ENCODE peak calls at places on chromosomes 5 and 9, in ten cellular contexts. Z is A673, B is colonic mucosa, P is IMR-90, W is tibial nerve, N is tibial artery, E is right atrium auricular region, F is K562, G is neuronal stem cell, A is right cardiac atrium. I is an unnamed sample. For H3K4me1, the result is how much of the 10 kb centered on the place peaks cover.

GRCh38 chr9:78539188-78539587 is 242.3 kb downstream of the PSAT1 start:
- DNase-seq in P (no peak), N (no peak), W (no peak), G (no peak), A (no peak), B (no peak), Z (no peak), F (peak), E (no peak), I (no peak)

GRCh38 chr5:37893414-37894134 is 53.7 kb upstream of the GDNF start:
- DNase-seq in N (no peak), Z (no peak), G (no peak), A (no peak), E (no peak), W (no peak), F (no peak), B (no peak), P (no peak), I (no peak)

GRCh38 chr5:1052641-1053390 is 44.2 kb downstream of the NKD2 start:
- DNase-seq in A (peak), P (no peak), B (no peak), Z (no peak), N (no peak), F (peak), G (no peak), E (no peak), W (no peak), I (no peak)

GRCh38 chr5:177454397-177455035 is 7.9 kb downstream of the PRR7 start:
- DNase-seq in A (peak), G (peak), F (peak), P (peak), Z (peak), W (peak), B (peak), N (peak), E (peak), I (peak)

GRCh38 chr5:6551287-6551954 is 81.4 kb downstream of the NSUN2 start:
- DNase-seq in P (no peak), Z (no peak), N (peak), E (peak), F (no peak), G (no peak), W (no peak), B (no peak), A (no peak), I (no peak)

GRCh38 chr5:142871056-142871879 is 101.1 kb downstream of the ARHGAP26 start:
- DNase-seq in Z (no peak), G (no peak), N (no peak), W (no peak), F (no peak), E (no peak), P (no peak), B (peak), A (no peak), I (no peak)

GRCh38 chr5:68343421-68343826 is 127.9 kb downstream of the PIK3R1 start:
- DNase-seq in F (peak), Z (no peak), P (peak), A (peak), N (peak), G (no peak), W (peak), E (peak), B (no peak), I (no peak)

GRCh38 chr9:110814159-110814558 is 145.6 kb downstream of the MUSK start:
- DNase-seq in N (no peak), Z (no peak), F (no peak), A (no peak), E (no peak), G (no peak), P (peak), W (no peak), B (no peak), I (no peak)

GRCh38 chr5:56052735-56053134 is 58.0 kb upstream of the IL6ST start:
- DNase-seq in E (no peak), Z (no peak), G (no peak), A (no peak), P (peak), B (no peak), N (no peak), W (no peak), F (no peak), I (no peak)

GRCh38 chr9:120043448-120043847 is 536.5 kb downstream of the CDK5RAP2 start:
- DNase-seq in W (no peak), N (no peak), G (no peak), Z (no peak), B (no peak), F (no peak), A (no peak), P (no peak), E (no peak), I (no peak)

GRCh38 chr9:78131969-78132687 is 100.5 kb upstream of the GNAQ start:
- DNase-seq in W (no peak), P (no peak), A (no peak), Z (no peak), B (no peak), F (no peak), E (no peak), N (no peak), G (no peak), I (no peak)

GRCh38 chr5:160919610-160920009 is 67.6 kb upstream of the ATP10B start:
- DNase-seq in P (no peak), W (no peak), F (no peak), Z (no peak), B (no peak), E (no peak), N (no peak), G (no peak), A (peak), I (no peak)

GRCh38 chr5:27473300-27474053 is 435.1 kb upstream of the CDH9 start:
- DNase-seq in A (no peak), Z (peak), F (peak), N (no peak), G (peak), P (no peak), W (no peak), B (no peak), E (no peak), I (peak)

GRCh38 chr5:38780950-38781349 is 64.9 kb upstream of the OSMR start:
- DNase-seq in P (peak), Z (peak), W (peak), G (no peak), N (peak), E (peak), B (peak), F (peak), A (peak), I (no peak)

GRCh38 chr5:126139773-126140172 is 283.4 kb upstream of the GRAMD2B start:
- DNase-seq in B (no peak), A (no peak), P (peak), N (no peak), F (no peak), W (no peak), Z (peak), E (no peak), G (no peak), I (no peak)

GRCh38 chr9:78115073-78115472 is 83.5 kb upstream of the GNAQ start:
- DNase-seq in A (no peak), F (peak), B (no peak), G (no peak), N (no peak), Z (peak), E (no peak), P (no peak), W (no peak), I (peak)

GRCh38 chr5:115842089-115842881 is 550 bp downstream of the AP3S1 start:
- DNase-seq in B (peak), A (no peak), W (peak), Z (peak), N (no peak), F (peak), E (no peak), G (no peak), P (no peak), I (peak)

GRCh38 chr5:128927644-128928043 is 37.6 kb upstream of the SLC27A6 start:
- DNase-seq in B (no peak), F (no peak), A (no peak), G (no peak), N (no peak), P (no peak), E (no peak), Z (no peak), W (no peak), I (no peak)

GRCh38 chr9:535356-535755 is 306.1 kb upstream of the DMRT1 start:
- DNase-seq in W (no peak), E (no peak), N (no peak), P (no peak), A (no peak), F (no peak), Z (no peak), B (no peak), G (no peak), I (no peak)

GRCh38 chr9:79588488-79588887 is 16.7 kb downstream of the TLE4 start:
- DNase-seq in B (no peak), E (no peak), Z (no peak), G (no peak), A (no peak), N (no peak), P (no peak), W (no peak), F (no peak), I (no peak)

GRCh38 chr9:88443480-88444113 is 55.4 kb downstream of the SPIN1 start:
- DNase-seq in P (no peak), N (no peak), G (no peak), Z (no peak), W (no peak), A (no peak), B (no peak), F (no peak), E (no peak), I (peak)

GRCh38 chr9:7273575-7273974 is 515.8 kb downstream of the KDM4C start:
- DNase-seq in G (no peak), E (no peak), Z (peak), N (no peak), B (no peak), A (peak), W (no peak), F (peak), P (peak), I (peak)

GRCh38 chr9:135346438-135347050 is 133.0 kb upstream of the PPP1R26 start:
- DNase-seq in P (no peak), G (no peak), B (no peak), W (no peak), N (no peak), F (no peak), Z (no peak), E (no peak), A (no peak), I (no peak)

GRCh38 chr5:96079075-96079474 is 117.4 kb upstream of the ELL2 start:
- DNase-seq in P (peak), A (no peak), G (no peak), E (no peak), W (no peak), Z (peak), N (no peak), B (no peak), F (no peak), I (no peak)

GRCh38 chr5:67350600-67351315 is 154.2 kb upstream of the CD180 start:
- DNase-seq in A (peak), W (peak), F (no peak), E (no peak), G (no peak), B (no peak), P (no peak), Z (no peak), N (no peak), I (no peak)

GRCh38 chr5:168430303-168430702 is 56.0 kb upstream of the RARS1 start:
- DNase-seq in B (peak), W (no peak), F (no peak), G (no peak), E (no peak), Z (no peak), P (no peak), N (no peak), A (no peak), I (no peak)

GRCh38 chr5:141430332-141431113 is at the start of gene PCDHGA12:
- DNase-seq in A (peak), G (no peak), E (peak), P (peak), B (no peak), Z (peak), N (no peak), W (peak), F (peak), I (no peak)

GRCh38 chr5:68336200-68336599 is 120.6 kb downstream of the PIK3R1 start:
- DNase-seq in B (no peak), E (no peak), P (no peak), A (no peak), N (no peak), W (no peak), Z (no peak), G (no peak), F (peak), I (no peak)

GRCh38 chr9:76044420-76044819 is 153.9 kb downstream of the PCSK5 start:
- DNase-seq in N (no peak), B (no peak), F (no peak), A (no peak), W (no peak), P (peak), E (no peak), G (no peak), Z (no peak), I (no peak)

GRCh38 chr9:112848316-112849151 is 42.1 kb downstream of the SLC46A2 start:
- DNase-seq in A (peak), N (no peak), E (no peak), F (peak), P (no peak), G (peak), W (no peak), Z (no peak), B (no peak), I (no peak)

GRCh38 chr5:135488727-135489465 is 36.7 kb upstream of the TIFAB start:
- DNase-seq in B (no peak), Z (peak), A (no peak), F (peak), E (no peak), W (no peak), G (peak), N (peak), P (peak), I (peak)

GRCh38 chr9:126624912-126625311 is 11.2 kb downstream of the LMX1B start:
- DNase-seq in E (no peak), N (no peak), F (no peak), P (no peak), B (no peak), G (no peak), Z (no peak), A (no peak), W (no peak), I (peak)

GRCh38 chr9:9574080-9574479 is 1038.7 kb downstream of the PTPRD start:
- DNase-seq in E (no peak), G (no peak), W (no peak), Z (no peak), F (no peak), N (no peak), A (no peak), B (no peak), P (no peak), I (no peak)

GRCh38 chr9:134553061-134553891 is 88.3 kb upstream of the COL5A1 start:
- DNase-seq in F (no peak), A (no peak), W (no peak), G (no peak), Z (peak), N (peak), B (no peak), P (no peak), E (no peak), I (no peak)

DNA sequence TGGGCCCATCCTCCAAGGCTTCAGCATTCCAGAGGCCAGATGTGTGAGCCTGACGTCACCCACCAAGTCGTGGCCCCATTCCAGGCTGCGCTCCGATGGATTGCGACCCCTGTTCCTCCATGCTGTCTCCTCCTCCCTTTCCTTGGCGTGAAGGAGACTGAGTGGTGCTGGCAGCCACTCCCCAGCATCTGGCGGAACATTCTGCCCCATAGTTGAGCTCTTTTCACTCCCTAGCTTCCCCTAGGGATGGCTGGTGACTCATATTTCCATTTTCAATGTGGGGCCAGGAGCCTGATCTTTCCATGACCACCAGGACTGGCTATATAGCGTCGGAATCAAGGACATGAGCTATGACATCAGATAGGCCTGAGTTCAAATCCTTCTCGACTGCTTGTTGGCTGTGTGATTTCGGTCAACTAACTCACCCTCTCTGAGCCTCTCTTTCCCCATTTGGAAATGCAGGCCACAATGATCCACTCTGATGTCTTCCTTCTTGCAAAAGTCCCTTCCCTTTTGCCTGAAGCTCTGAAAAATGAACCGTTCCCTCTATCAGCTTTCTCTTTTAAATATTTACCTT is 24.5 kb upstream of the DUSP1 start:
- DNase-seq in P (peak), E (peak), G (no peak), F (no peak), N (peak), A (peak), Z (no peak), B (peak), W (peak), I (no peak)
- H3K4me1 ChIP-seq in P (under half), E (under half), G (under half), F (under half), N (half or more), A (under half), Z (under half), B (under half), W (half or more), I (under half)

GRCh38 chr9:109802491-109802890 is 22.5 kb downstream of the PALM2AKAP2 start:
- DNase-seq in Z (no peak), G (no peak), W (no peak), P (no peak), E (no peak), A (no peak), B (no peak), N (no peak), F (no peak), I (no peak)
- H3K4me1 ChIP-seq in Z (under half), G (under half), W (under half), P (under half), E (under half), A (under half), B (under half), N (under half), F (under half), I (under half)

GRCh38 chr5:134460551-134460950 is 48.9 kb upstream of the CDKN2AIPNL start:
- DNase-seq in B (no peak), W (no peak), N (peak), A (no peak), Z (no peak), F (no peak), G (no peak), E (no peak), P (no peak), I (no peak)
- H3K4me1 ChIP-seq in B (under half), W (under half), N (under half), A (under half), Z (under half), F (under half), G (under half), E (under half), P (under half), I (under half)

GRCh38 chr9:137160716-137161557 is 8.9 kb downstream of the LRRC26 start:
- DNase-seq in G (no peak), F (no peak), A (peak), Z (no peak), B (no peak), W (no peak), E (no peak), N (no peak), P (no peak), I (no peak)
- H3K4me1 ChIP-seq in G (under half), F (under half), A (under half), Z (under half), B (under half), W (under half), E (under half), N (under half), P (under half), I (under half)

DNA sequence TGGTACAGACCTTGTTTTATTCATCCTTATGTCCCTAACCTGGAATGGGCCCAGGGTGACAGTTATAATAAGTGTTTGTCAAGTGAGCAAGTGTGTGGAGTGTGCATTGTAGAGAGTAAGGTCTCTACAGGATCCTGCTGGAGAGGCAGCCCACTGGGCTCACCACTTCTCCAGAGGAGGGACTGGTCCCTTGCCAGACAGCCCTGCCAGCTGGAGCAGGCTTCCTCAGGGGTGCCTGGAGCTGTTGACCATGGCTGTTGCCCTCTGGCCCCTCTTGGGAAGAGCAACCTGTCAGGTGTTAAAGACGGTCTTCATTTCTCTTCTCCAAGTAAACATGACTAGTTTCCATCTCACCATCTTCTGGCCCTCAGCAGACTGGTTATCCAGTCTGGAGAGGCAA is 20.0 kb downstream of the IRF1 start:
- DNase-seq in G (no peak), F (no peak), N (peak), A (no peak), E (no peak), B (no peak), P (no peak), Z (no peak), W (no peak), I (no peak)
- H3K4me1 ChIP-seq in G (under half), F (under half), N (under half), A (under half), E (under half), B (under half), P (under half), Z (under half), W (under half), I (under half)

DNA sequence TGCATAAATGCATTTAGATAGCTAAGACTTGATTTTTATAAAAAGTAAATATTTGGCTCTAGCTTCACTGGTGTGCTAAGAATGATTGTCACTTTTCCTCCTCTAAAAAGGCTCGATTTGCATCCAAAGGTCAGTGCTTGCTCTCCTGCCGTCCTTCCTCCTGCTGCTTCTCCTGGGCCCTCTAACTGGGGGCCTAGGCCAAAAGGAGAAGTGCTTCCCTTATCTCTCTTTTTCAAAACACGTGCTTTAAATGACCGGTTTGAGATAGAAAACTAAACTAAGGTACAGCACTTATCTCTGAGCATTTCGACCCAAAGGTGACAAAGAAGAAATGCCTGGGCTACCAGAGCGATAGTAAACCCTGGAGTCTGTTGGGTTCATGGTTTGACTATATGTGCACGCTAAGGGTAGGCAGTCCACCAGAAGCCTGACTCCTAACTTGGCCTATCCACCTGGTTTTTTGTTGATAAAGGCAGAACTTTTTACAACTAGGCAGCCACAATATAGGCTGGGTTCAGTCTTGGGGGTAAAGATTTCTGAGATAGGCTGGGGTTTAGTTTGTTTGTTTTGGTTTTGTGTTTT is 3.9 kb downstream of the NR2F1-AS1 start:
- DNase-seq in W (no peak), P (no peak), N (no peak), A (no peak), Z (no peak), G (no peak), F (no peak), E (no peak), B (no peak), I (no peak)
- H3K4me1 ChIP-seq in W (half or more), P (under half), N (under half), A (under half), Z (under half), G (under half), F (under half), E (under half), B (under half), I (under half)

DNA sequence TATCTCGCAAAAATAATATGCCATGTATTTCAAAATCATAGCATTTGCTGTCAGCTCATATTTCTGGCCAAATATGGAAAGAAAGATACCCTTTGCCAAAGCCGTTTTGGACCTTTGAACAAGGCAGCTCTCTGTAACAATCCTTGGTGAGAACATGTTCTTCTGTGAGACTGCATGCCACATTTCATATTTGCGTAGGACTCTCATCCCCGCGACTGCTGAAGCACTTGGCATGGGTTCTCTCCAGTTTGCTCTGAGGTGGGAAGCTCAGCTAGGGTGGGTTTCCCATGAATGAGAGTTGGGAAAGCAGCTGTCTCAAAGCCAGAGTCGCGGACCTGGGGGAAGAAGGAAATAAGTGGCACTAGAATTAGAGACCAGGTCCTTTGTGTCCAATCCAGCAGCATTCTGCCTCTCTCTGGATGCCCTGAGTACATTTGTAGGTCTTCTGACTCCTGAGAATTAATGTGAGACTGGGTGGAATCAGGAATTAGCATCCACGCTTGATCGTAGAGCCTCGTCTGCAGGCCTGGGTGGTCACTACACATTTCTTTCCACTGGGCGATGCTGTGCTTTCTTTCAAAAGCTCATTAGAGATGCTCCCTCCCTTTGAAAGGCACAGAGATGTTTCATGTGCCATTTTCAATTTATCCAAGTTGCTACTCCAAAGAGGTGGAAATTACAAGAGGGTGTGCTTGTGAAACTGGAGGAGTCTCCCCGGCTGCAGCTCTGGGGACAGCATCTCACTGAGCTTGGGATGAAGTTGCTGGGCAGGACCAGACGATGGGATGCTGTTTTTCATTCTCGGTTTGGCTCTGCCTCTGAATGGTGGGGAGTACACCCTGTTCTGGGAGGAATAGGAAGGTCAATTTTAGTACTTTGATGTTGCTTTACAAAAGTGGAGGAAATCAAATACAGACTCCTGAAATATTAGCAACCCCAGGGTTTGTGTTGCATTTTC is 197.2 kb downstream of the GADD45G start:
- DNase-seq in P (no peak), E (no peak), G (no peak), Z (no peak), F (no peak), B (no peak), A (peak), N (peak), W (no peak), I (no peak)
- H3K4me1 ChIP-seq in P (under half), E (under half), G (under half), Z (under half), F (under half), B (under half), A (under half), N (under half), W (under half), I (under half)